ENCODE peak calls at places on chromosomes 1 and 21, in seven cellular contexts. One of them, this sample, is unnamed.

GRCh38 chr1:229786974-229787610 is 161.0 kb downstream of the URB2 start:
- DNase-seq in EL: no peak
- DNase-seq in astrocyte of the spinal cord: no peak
- DNase-seq in B cell: no peak
- DNase-seq in stimulated activated CD8-positive, alpha-beta memory T cell treated with anti-CD3 and anti-CD28 coated beads, Interleukin-15, amount 100 ng/mL, for 24 hours: no peak
- DNase-seq in activated CD4-positive, alpha-beta memory T cell treated with anti-CD3 and anti-CD28 coated beads, Interleukin-2, amount 10 ng/mL, durations not matched to agents 7 days and 5 days: no peak
- DNase-seq in cardiac muscle cell: no peak
- DNase-seq in this sample: no peak

GRCh38 chr1:36881541-36881940 is 152.8 kb downstream of the GRIK3 start:
- DNase-seq in astrocyte of the spinal cord: no peak
- DNase-seq in cardiac muscle cell: no peak
- DNase-seq in stimulated activated CD8-positive, alpha-beta memory T cell treated with anti-CD3 and anti-CD28 coated beads, Interleukin-15, amount 100 ng/mL, for 24 hours: no peak
- DNase-seq in B cell: no peak
- DNase-seq in activated CD4-positive, alpha-beta memory T cell treated with anti-CD3 and anti-CD28 coated beads, Interleukin-2, amount 10 ng/mL, durations not matched to agents 7 days and 5 days: peak
- DNase-seq in EL: no peak
- DNase-seq in this sample: peak

GRCh38 chr1:197915797-197916686 is 1.1 kb upstream of the LHX9 start:
- DNase-seq in stimulated activated CD8-positive, alpha-beta memory T cell treated with anti-CD3 and anti-CD28 coated beads, Interleukin-15, amount 100 ng/mL, for 24 hours: no peak
- DNase-seq in astrocyte of the spinal cord: peak
- DNase-seq in cardiac muscle cell: peak
- DNase-seq in activated CD4-positive, alpha-beta memory T cell treated with anti-CD3 and anti-CD28 coated beads, Interleukin-2, amount 10 ng/mL, durations not matched to agents 7 days and 5 days: no peak
- DNase-seq in EL: peak
- DNase-seq in B cell: no peak
- DNase-seq in this sample: no peak

GRCh38 chr1:223763881-223764280 is 51.5 kb downstream of the CAPN2 start:
- DNase-seq in activated CD4-positive, alpha-beta memory T cell treated with anti-CD3 and anti-CD28 coated beads, Interleukin-2, amount 10 ng/mL, durations not matched to agents 7 days and 5 days: no peak
- DNase-seq in astrocyte of the spinal cord: no peak
- DNase-seq in EL: no peak
- DNase-seq in B cell: no peak
- DNase-seq in stimulated activated CD8-positive, alpha-beta memory T cell treated with anti-CD3 and anti-CD28 coated beads, Interleukin-15, amount 100 ng/mL, for 24 hours: no peak
- DNase-seq in cardiac muscle cell: no peak
- DNase-seq in this sample: no peak

GRCh38 chr1:152397474-152397873 is 16.6 kb downstream of the CRNN start:
- DNase-seq in astrocyte of the spinal cord: no peak
- DNase-seq in B cell: no peak
- DNase-seq in stimulated activated CD8-positive, alpha-beta memory T cell treated with anti-CD3 and anti-CD28 coated beads, Interleukin-15, amount 100 ng/mL, for 24 hours: no peak
- DNase-seq in cardiac muscle cell: no peak
- DNase-seq in EL: peak
- DNase-seq in activated CD4-positive, alpha-beta memory T cell treated with anti-CD3 and anti-CD28 coated beads, Interleukin-2, amount 10 ng/mL, durations not matched to agents 7 days and 5 days: no peak
- DNase-seq in this sample: no peak

GRCh38 chr1:245116781-245117180 is 38.0 kb upstream of the KIF26B start:
- DNase-seq in stimulated activated CD8-positive, alpha-beta memory T cell treated with anti-CD3 and anti-CD28 coated beads, Interleukin-15, amount 100 ng/mL, for 24 hours: no peak
- DNase-seq in astrocyte of the spinal cord: no peak
- DNase-seq in cardiac muscle cell: no peak
- DNase-seq in EL: no peak
- DNase-seq in activated CD4-positive, alpha-beta memory T cell treated with anti-CD3 and anti-CD28 coated beads, Interleukin-2, amount 10 ng/mL, durations not matched to agents 7 days and 5 days: no peak
- DNase-seq in B cell: no peak
- DNase-seq in this sample: no peak

GRCh38 chr1:117809764-117810163 is 119.7 kb downstream of the GDAP2 start:
- DNase-seq in EL: no peak
- DNase-seq in activated CD4-positive, alpha-beta memory T cell treated with anti-CD3 and anti-CD28 coated beads, Interleukin-2, amount 10 ng/mL, durations not matched to agents 7 days and 5 days: no peak
- DNase-seq in B cell: no peak
- DNase-seq in cardiac muscle cell: no peak
- DNase-seq in stimulated activated CD8-positive, alpha-beta memory T cell treated with anti-CD3 and anti-CD28 coated beads, Interleukin-15, amount 100 ng/mL, for 24 hours: no peak
- DNase-seq in astrocyte of the spinal cord: no peak
- DNase-seq in this sample: no peak

GRCh38 chr1:184387871-184388670 is 1.2 kb downstream of the C1orf21 start:
- DNase-seq in astrocyte of the spinal cord: peak
- DNase-seq in B cell: no peak
- DNase-seq in activated CD4-positive, alpha-beta memory T cell treated with anti-CD3 and anti-CD28 coated beads, Interleukin-2, amount 10 ng/mL, durations not matched to agents 7 days and 5 days: peak
- DNase-seq in stimulated activated CD8-positive, alpha-beta memory T cell treated with anti-CD3 and anti-CD28 coated beads, Interleukin-15, amount 100 ng/mL, for 24 hours: no peak
- DNase-seq in cardiac muscle cell: peak
- DNase-seq in EL: peak
- DNase-seq in this sample: no peak

GRCh38 chr1:204578867-204579664 is 62.9 kb downstream of the MDM4 start:
- DNase-seq in cardiac muscle cell: no peak
- DNase-seq in stimulated activated CD8-positive, alpha-beta memory T cell treated with anti-CD3 and anti-CD28 coated beads, Interleukin-15, amount 100 ng/mL, for 24 hours: no peak
- DNase-seq in EL: no peak
- DNase-seq in astrocyte of the spinal cord: no peak
- DNase-seq in activated CD4-positive, alpha-beta memory T cell treated with anti-CD3 and anti-CD28 coated beads, Interleukin-2, amount 10 ng/mL, durations not matched to agents 7 days and 5 days: peak
- DNase-seq in B cell: peak
- DNase-seq in this sample: no peak

GRCh38 chr1:25795955-25796806 is 3.8 kb upstream of the SELENON start:
- DNase-seq in astrocyte of the spinal cord: no peak
- DNase-seq in EL: no peak
- DNase-seq in cardiac muscle cell: no peak
- DNase-seq in activated CD4-positive, alpha-beta memory T cell treated with anti-CD3 and anti-CD28 coated beads, Interleukin-2, amount 10 ng/mL, durations not matched to agents 7 days and 5 days: peak
- DNase-seq in B cell: no peak
- DNase-seq in stimulated activated CD8-positive, alpha-beta memory T cell treated with anti-CD3 and anti-CD28 coated beads, Interleukin-15, amount 100 ng/mL, for 24 hours: no peak
- DNase-seq in this sample: no peak

GRCh38 chr1:169338617-169339016 is 29.0 kb downstream of the NME7 start:
- DNase-seq in B cell: no peak
- DNase-seq in EL: no peak
- DNase-seq in activated CD4-positive, alpha-beta memory T cell treated with anti-CD3 and anti-CD28 coated beads, Interleukin-2, amount 10 ng/mL, durations not matched to agents 7 days and 5 days: no peak
- DNase-seq in cardiac muscle cell: no peak
- DNase-seq in stimulated activated CD8-positive, alpha-beta memory T cell treated with anti-CD3 and anti-CD28 coated beads, Interleukin-15, amount 100 ng/mL, for 24 hours: no peak
- DNase-seq in astrocyte of the spinal cord: no peak
- DNase-seq in this sample: no peak

GRCh38 chr1:163535807-163536206 is 214.1 kb downstream of the NUF2 start:
- DNase-seq in B cell: no peak
- DNase-seq in EL: peak
- DNase-seq in astrocyte of the spinal cord: peak
- DNase-seq in activated CD4-positive, alpha-beta memory T cell treated with anti-CD3 and anti-CD28 coated beads, Interleukin-2, amount 10 ng/mL, durations not matched to agents 7 days and 5 days: no peak
- DNase-seq in stimulated activated CD8-positive, alpha-beta memory T cell treated with anti-CD3 and anti-CD28 coated beads, Interleukin-15, amount 100 ng/mL, for 24 hours: no peak
- DNase-seq in cardiac muscle cell: peak
- DNase-seq in this sample: no peak

GRCh38 chr21:42486120-42486519 is 9.9 kb downstream of the RSPH1 start:
- DNase-seq in astrocyte of the spinal cord: no peak
- DNase-seq in stimulated activated CD8-positive, alpha-beta memory T cell treated with anti-CD3 and anti-CD28 coated beads, Interleukin-15, amount 100 ng/mL, for 24 hours: no peak
- DNase-seq in EL: no peak
- DNase-seq in B cell: no peak
- DNase-seq in activated CD4-positive, alpha-beta memory T cell treated with anti-CD3 and anti-CD28 coated beads, Interleukin-2, amount 10 ng/mL, durations not matched to agents 7 days and 5 days: no peak
- DNase-seq in cardiac muscle cell: no peak
- DNase-seq in this sample: no peak

GRCh38 chr1:205162301-205162700 is 40.5 kb upstream of the RBBP5 start:
- DNase-seq in cardiac muscle cell: no peak
- DNase-seq in EL: no peak
- DNase-seq in B cell: no peak
- DNase-seq in astrocyte of the spinal cord: no peak
- DNase-seq in activated CD4-positive, alpha-beta memory T cell treated with anti-CD3 and anti-CD28 coated beads, Interleukin-2, amount 10 ng/mL, durations not matched to agents 7 days and 5 days: no peak
- DNase-seq in stimulated activated CD8-positive, alpha-beta memory T cell treated with anti-CD3 and anti-CD28 coated beads, Interleukin-15, amount 100 ng/mL, for 24 hours: no peak
- DNase-seq in this sample: no peak

GRCh38 chr1:26740958-26741357 is 45.1 kb downstream of the ARID1A start:
- DNase-seq in cardiac muscle cell: no peak
- DNase-seq in EL: no peak
- DNase-seq in astrocyte of the spinal cord: no peak
- DNase-seq in activated CD4-positive, alpha-beta memory T cell treated with anti-CD3 and anti-CD28 coated beads, Interleukin-2, amount 10 ng/mL, durations not matched to agents 7 days and 5 days: no peak
- DNase-seq in B cell: no peak
- DNase-seq in stimulated activated CD8-positive, alpha-beta memory T cell treated with anti-CD3 and anti-CD28 coated beads, Interleukin-15, amount 100 ng/mL, for 24 hours: no peak
- DNase-seq in this sample: no peak